ENCODE peak calls at places on chromosomes 7 and 10, in six cellular contexts. E is heart left ventricle, O is cardiac muscle cell, P is kidney, B is sigmoid colon, V is prostate gland. I is an unnamed sample.

GRCh38 chr7:84043661-84044191 is 150.9 kb downstream of the SEMA3A start:
- DNase-seq in V (no peak), B (no peak), P (no peak), E (no peak), O (peak; percentile 56), I (no peak)

GRCh38 chr10:100978896-100979185 is 8.5 kb downstream of the MRPL43 start:
- DNase-seq in E (peak; percentile 12), O (no peak), B (peak; percentile 36), P (no peak), V (no peak), I (no peak)

GRCh38 chr10:83612050-83612449 is 527.3 kb upstream of the GHITM start:
- DNase-seq in V (no peak), E (no peak), B (no peak), O (peak; percentile 23), P (no peak), I (no peak)

GRCh38 chr7:64559206-64559605 is 3.7 kb downstream of the ZNF680 start:
- DNase-seq in V (peak; percentile 46), E (no peak), P (no peak), B (no peak), O (peak; percentile 65), I (no peak)

GRCh38 chr7:123060446-123060845 is 64.9 kb upstream of the TAS2R16 start:
- DNase-seq in E (no peak), B (no peak), V (no peak), P (no peak), O (no peak), I (no peak)

GRCh38 chr7:116527521-116527920 is 2.7 kb downstream of the CAV1 start:
- DNase-seq in B (no peak), V (no peak), O (peak; percentile 32), E (no peak), P (no peak), I (no peak)

GRCh38 chr7:78164459-78164858 is 365.9 kb downstream of the PHTF2 start:
- DNase-seq in E (no peak), V (no peak), P (no peak), B (no peak), O (no peak), I (no peak)

GRCh38 chr7:37344886-37345579 is 103.6 kb downstream of the ELMO1 start:
- DNase-seq in O (no peak), E (no peak), B (no peak), P (no peak), V (no peak), I (no peak)

GRCh38 chr7:15684834-15685233 is 1.6 kb downstream of the MEOX2 start:
- DNase-seq in B (no peak), P (no peak), E (peak; percentile 41), V (no peak), O (no peak), I (no peak)

GRCh38 chr10:126787201-126787600 is 116.7 kb upstream of the C10orf90 start:
- DNase-seq in O (no peak), E (no peak), B (no peak), P (no peak), V (no peak), I (no peak)

GRCh38 chr10:119516381-119517234 is 25.9 kb downstream of the RGS10 start:
- DNase-seq in O (peak; percentile 25), B (no peak), V (no peak), E (no peak), P (no peak), I (peak; percentile 81)

GRCh38 chr10:31664803-31665202 is 263.8 kb downstream of the ARHGAP12 start:
- DNase-seq in V (no peak), B (peak; percentile 91), E (peak; percentile 40), P (no peak), O (no peak), I (no peak)

GRCh38 chr7:75663302-75663907 is 75.3 kb downstream of the HIP1 start:
- DNase-seq in O (no peak), B (no peak), P (peak; percentile 41), E (no peak), V (no peak), I (no peak)

GRCh38 chr7:151736403-151736909 is 140.5 kb downstream of the PRKAG2 start:
- DNase-seq in V (peak; percentile 74), O (peak; percentile 92), B (peak; percentile 90), P (peak; percentile 93), E (peak; percentile 80), I (no peak)

GRCh38 chr7:4631664-4632171 is 50.4 kb upstream of the FOXK1 start:
- DNase-seq in V (peak; percentile 84), B (peak; percentile 96), O (peak; percentile 96), P (peak; percentile 92), E (peak; percentile 66), I (no peak)

GRCh38 chr7:84422790-84423189 is 228.2 kb upstream of the SEMA3A start:
- DNase-seq in O (no peak), P (no peak), E (no peak), B (no peak), V (no peak), I (no peak)

GRCh38 chr10:87771871-87772500 is 46.0 kb downstream of the ATAD1 start:
- DNase-seq in B (no peak), P (no peak), V (no peak), E (no peak), O (peak; percentile 59), I (no peak)

GRCh38 chr7:15954671-15955354 is 268.3 kb upstream of the MEOX2 start:
- DNase-seq in V (no peak), O (no peak), E (no peak), B (no peak), P (no peak), I (no peak)

GRCh38 chr7:90412458-90413184 is 9.4 kb downstream of the CLDN12 start:
- DNase-seq in E (no peak), O (peak; percentile 13), P (peak; percentile 57), B (no peak), V (no peak), I (no peak)

GRCh38 chr7:155466814-155467675 is 9.1 kb downstream of the EN2 start:
- DNase-seq in E (no peak), O (no peak), B (no peak), P (peak; percentile 70), V (no peak), I (no peak)

GRCh38 chr10:125264091-125264490 is 103.7 kb upstream of the CTBP2 start:
- DNase-seq in V (no peak), O (no peak), P (no peak), E (no peak), B (no peak), I (no peak)

GRCh38 chr10:3635697-3636096 is 149.3 kb downstream of the KLF6 start:
- DNase-seq in B (no peak), V (peak; percentile 83), P (no peak), E (no peak), O (no peak), I (no peak)

GRCh38 chr7:87483131-87483530 is 7.7 kb upstream of the ABCB4 start:
- DNase-seq in O (no peak), E (no peak), B (no peak), P (no peak), V (no peak), I (no peak)

GRCh38 chr7:29265208-29265923 is 70.8 kb downstream of the CHN2 start:
- DNase-seq in E (no peak), P (no peak), O (peak; percentile 82), B (no peak), V (no peak), I (no peak)

GRCh38 chr10:100614416-100614815 is 78.7 kb downstream of the HIF1AN start:
- DNase-seq in B (no peak), P (no peak), V (no peak), O (no peak), E (no peak), I (no peak)

GRCh38 chr7:90337106-90337505 is 9.4 kb upstream of the GTPBP10 start:
- DNase-seq in E (no peak), O (peak; percentile 33), P (no peak), V (no peak), B (no peak), I (no peak)

GRCh38 chr10:94324609-94325233 is 38.0 kb downstream of the NOC3L start:
- DNase-seq in O (no peak), P (no peak), B (no peak), V (no peak), E (no peak), I (no peak)

GRCh38 chr7:74025146-74025545 is 2.8 kb upstream of the ELN start:
- DNase-seq in P (no peak), O (no peak), B (no peak), V (no peak), E (no peak), I (no peak)

DNA sequence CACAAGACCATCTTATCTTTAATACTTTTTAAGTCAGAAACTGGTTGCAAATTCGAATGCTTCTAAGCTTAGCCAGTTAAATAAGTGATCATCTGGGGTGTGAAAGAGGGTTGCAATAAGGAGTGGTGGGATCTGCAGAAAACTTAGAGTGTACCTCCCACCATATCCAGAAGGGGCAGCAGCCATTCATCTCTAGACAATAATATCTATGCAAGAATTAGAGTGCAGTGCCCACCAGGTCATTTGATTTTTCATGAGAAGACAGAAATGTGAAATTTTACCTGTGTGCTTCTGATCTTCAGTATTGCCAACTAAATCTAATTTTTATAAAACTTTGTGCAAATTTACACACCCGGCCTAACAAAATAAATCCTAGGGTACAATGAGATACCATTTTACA is 127.2 kb upstream of the SP4 start:
- DNase-seq in P (no peak), V (no peak), O (no peak), B (no peak), E (no peak), I (no peak)
- TF ChIP-seq CTCF in P (no peak), V (no peak), O (no peak), B (no peak), E (no peak), I (peak; percentile 42)

GRCh38 chr7:128117691-128118090 is 86.5 kb upstream of the LRRC4 start:
- DNase-seq in B (peak; percentile 53), P (no peak), V (no peak), O (no peak), E (no peak), I (no peak)
- H3K4me1 ChIP-seq in B (no peaks in the 10 kb centered on the region), P (no peaks in the 10 kb centered on the region), V (no peaks in the 10 kb centered on the region), O (no peaks in the 10 kb centered on the region), E (peaks cover 5% of the 10 kb centered on the region), I (peaks cover 5% of the 10 kb centered on the region)

DNA sequence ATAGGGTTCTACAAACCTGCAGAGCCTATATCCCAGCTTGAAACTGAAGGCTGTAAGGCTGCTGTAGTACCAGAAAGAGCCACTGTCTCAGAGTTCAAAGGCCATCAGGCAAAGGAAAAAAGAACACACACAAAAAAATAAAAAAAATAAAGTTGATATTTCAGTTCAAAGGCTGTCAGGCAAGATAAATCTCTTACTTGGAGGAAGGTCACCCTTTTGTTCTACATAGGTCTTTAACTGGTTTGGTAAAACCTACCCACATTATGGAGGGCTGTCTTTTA is 12.0 kb upstream of the TMEM26 start:
- DNase-seq in O (no peak), B (no peak), E (no peak), P (no peak), V (no peak), I (no peak)
- TF ChIP-seq CTCF in O (no peak), B (no peak), E (no peak), P (no peak), V (no peak), I (no peak)

GRCh38 chr10:588246-589165 is 101.0 kb downstream of the DIP2C start:
- DNase-seq in B (no peak), V (no peak), P (peak; percentile 86), E (peak; percentile 52), O (peak; percentile 67), I (no peak)

GRCh38 chr10:583433-583832 is 106.0 kb downstream of the DIP2C start:
- DNase-seq in P (no peak), E (no peak), V (no peak), B (no peak), O (no peak), I (no peak)

GRCh38 chr10:586151-586550 is 103.3 kb downstream of the DIP2C start:
- DNase-seq in E (no peak), O (no peak), P (no peak), V (no peak), B (no peak), I (no peak)

GRCh38 chr10:585502-585901 is 104.0 kb downstream of the DIP2C start:
- DNase-seq in B (no peak), P (no peak), E (no peak), V (no peak), O (no peak), I (no peak)

GRCh38 chr10:586716-587115 is 102.8 kb downstream of the DIP2C start:
- DNase-seq in O (no peak), P (no peak), B (no peak), V (no peak), E (no peak), I (no peak)
- H3K4me1 ChIP-seq in O (peaks cover 5% of the 10 kb centered on the region), P (no peaks in the 10 kb centered on the region), B (peaks cover 62% of the 10 kb centered on the region), V (no peaks in the 10 kb centered on the region), E (peaks cover 32% of the 10 kb centered on the region), I (no peaks in the 10 kb centered on the region)